ENCODE peak calls at places on chromosomes 6 and 20, in ten cellular contexts. S, X, N, P, R, V, Y, K, L and H are unnamed samples.

GRCh38 chr20:14992071-14992654 is 654.8 kb upstream of the FLRT3 start:
- DNase-seq in P (no peak), K (no peak), Y (no peak), R (no peak), V (no peak), N (no peak), X (no peak), S (no peak), L (no peak), H (no peak)

GRCh38 chr6:139540276-139540675 is 165.8 kb upstream of the CITED2 start:
- DNase-seq in R (peak; percentile 66), L (no peak), V (no peak), N (no peak), P (no peak), Y (peak; percentile 25), S (peak; percentile 67), X (no peak), K (no peak), H (no peak)

GRCh38 chr6:20998748-20999448 is 464.6 kb downstream of the CDKAL1 start:
- DNase-seq in L (no peak), N (no peak), Y (no peak), V (no peak), R (no peak), S (no peak), X (no peak), K (no peak), P (no peak), H (no peak)

GRCh38 chr6:110612298-110612697 is 135.9 kb upstream of the SLC22A16 start:
- DNase-seq in K (no peak), X (no peak), V (no peak), Y (no peak), S (no peak), R (no peak), L (no peak), P (no peak), N (no peak), H (no peak)

GRCh38 chr6:134134654-134135053 is 82.2 kb upstream of the SLC2A12 start:
- DNase-seq in K (no peak), V (no peak), X (no peak), R (no peak), S (no peak), L (no peak), N (peak; percentile 72), P (no peak), Y (no peak), H (no peak)

GRCh38 chr6:76684881-76685280 is 612.4 kb upstream of the IMPG1 start:
- DNase-seq in X (no peak), R (no peak), S (no peak), K (no peak), Y (no peak), P (no peak), V (peak; percentile 24), N (no peak), L (no peak), H (no peak)

GRCh38 chr6:39800388-39801032 is 8.3 kb downstream of the DAAM2 start:
- DNase-seq in R (no peak), V (no peak), S (no peak), X (no peak), N (no peak), K (no peak), P (no peak), L (peak; percentile 69), Y (no peak), H (no peak)

GRCh38 chr6:158663465-158664167 is 13.8 kb downstream of the SYTL3 start:
- DNase-seq in Y (no peak), R (no peak), L (no peak), X (no peak), N (no peak), K (no peak), V (no peak), P (no peak), S (no peak), H (no peak)

GRCh38 chr6:46105568-46105967 is 24.2 kb upstream of the ENPP4 start:
- DNase-seq in X (no peak), L (no peak), R (no peak), K (no peak), N (no peak), P (no peak), S (no peak), Y (no peak), V (no peak), H (no peak)
- H3K27ac ChIP-seq in X (no peak overlapping the region), L (no peak overlapping the region), R (no peak overlapping the region), K (no peak overlapping the region), N (no peak overlapping the region), P (no peak overlapping the region), S (no peak overlapping the region), Y (no peak overlapping the region), V (no peak overlapping the region), H (no peak overlapping the region)

DNA sequence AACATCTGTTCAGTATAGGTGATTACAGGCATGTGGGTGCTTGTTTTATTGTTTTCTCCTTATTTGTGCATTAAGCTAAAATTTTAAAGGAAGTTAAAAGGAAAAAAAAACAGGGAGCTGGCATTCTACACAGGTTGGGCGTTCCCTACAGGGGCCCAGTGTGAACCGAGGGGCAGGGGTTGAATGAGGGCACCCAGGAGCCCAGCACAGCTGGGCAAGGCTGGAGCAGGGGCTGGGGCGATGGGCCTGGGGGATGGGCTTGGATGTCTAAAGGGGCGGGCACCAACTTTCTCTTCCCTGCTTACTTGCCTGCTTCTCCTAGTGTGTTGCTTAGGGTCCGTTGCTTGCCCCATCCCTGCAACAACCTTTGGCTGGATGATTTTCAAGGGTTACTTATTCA is 230.2 kb upstream of the RNF24 start:
- DNase-seq in K (no peak), N (no peak), Y (no peak), S (no peak), L (no peak), V (no peak), R (no peak), P (no peak), X (no peak), H (no peak)
- H3K27ac ChIP-seq in K (no peak overlapping the region), N (no peak overlapping the region), Y (no peak overlapping the region), S (no peak overlapping the region), L (no peak overlapping the region), V (peak overlapping the region; percentile 79), R (no peak overlapping the region), P (peak overlapping the region; percentile 37), X (peak overlapping the region; percentile 58), H (no peak overlapping the region)

GRCh38 chr6:169640347-169640972 is 61.4 kb downstream of the WDR27 start:
- DNase-seq in P (peak; percentile 49), N (no peak), R (no peak), K (no peak), Y (no peak), X (no peak), V (no peak), L (no peak), S (no peak), H (no peak)
- H3K27ac ChIP-seq in P (peak overlapping the region; percentile 26), N (no peak overlapping the region), R (no peak overlapping the region), K (no peak overlapping the region), Y (no peak overlapping the region), X (no peak overlapping the region), V (no peak overlapping the region), L (no peak overlapping the region), S (no peak overlapping the region), H (no peak overlapping the region)

GRCh38 chr20:1953616-1954015 is 40.2 kb downstream of the PDYN start:
- DNase-seq in Y (no peak), V (no peak), K (no peak), P (no peak), R (no peak), L (no peak), N (no peak), X (no peak), S (no peak), H (no peak)

GRCh38 chr20:1950836-1951235 is 43.0 kb downstream of the PDYN start:
- DNase-seq in K (no peak), N (peak; percentile 46), X (no peak), V (no peak), P (no peak), L (no peak), Y (no peak), S (no peak), R (no peak), H (no peak)

GRCh38 chr20:1955289-1955688 is 38.6 kb downstream of the PDYN start:
- DNase-seq in N (peak; percentile 37), R (no peak), Y (no peak), S (no peak), K (no peak), X (no peak), L (no peak), V (no peak), P (no peak), H (no peak)

GRCh38 chr20:1951436-1952115 is 42.3 kb downstream of the PDYN start:
- DNase-seq in V (no peak), X (no peak), P (no peak), N (no peak), Y (no peak), S (no peak), R (no peak), K (no peak), L (no peak), H (no peak)

GRCh38 chr20:1952737-1953530 is 40.9 kb downstream of the PDYN start:
- DNase-seq in Y (no peak), X (no peak), K (no peak), L (no peak), R (no peak), S (no peak), N (no peak), V (no peak), P (no peak), H (no peak)
- H3K27ac ChIP-seq in Y (no peak overlapping the region), X (no peak overlapping the region), K (no peak overlapping the region), L (no peak overlapping the region), R (no peak overlapping the region), S (no peak overlapping the region), N (no peak overlapping the region), V (no peak overlapping the region), P (no peak overlapping the region), H (no peak overlapping the region)

GRCh38 chr20:56689852-56690485 is 60.9 kb downstream of the TFAP2C start:
- DNase-seq in P (no peak), S (no peak), K (no peak), Y (no peak), R (no peak), N (no peak), L (no peak), X (no peak), V (no peak), H (no peak)
- H3K27ac ChIP-seq in P (no peak overlapping the region), S (no peak overlapping the region), K (no peak overlapping the region), Y (no peak overlapping the region), R (no peak overlapping the region), N (no peak overlapping the region), L (no peak overlapping the region), X (no peak overlapping the region), V (no peak overlapping the region), H (no peak overlapping the region)

DNA sequence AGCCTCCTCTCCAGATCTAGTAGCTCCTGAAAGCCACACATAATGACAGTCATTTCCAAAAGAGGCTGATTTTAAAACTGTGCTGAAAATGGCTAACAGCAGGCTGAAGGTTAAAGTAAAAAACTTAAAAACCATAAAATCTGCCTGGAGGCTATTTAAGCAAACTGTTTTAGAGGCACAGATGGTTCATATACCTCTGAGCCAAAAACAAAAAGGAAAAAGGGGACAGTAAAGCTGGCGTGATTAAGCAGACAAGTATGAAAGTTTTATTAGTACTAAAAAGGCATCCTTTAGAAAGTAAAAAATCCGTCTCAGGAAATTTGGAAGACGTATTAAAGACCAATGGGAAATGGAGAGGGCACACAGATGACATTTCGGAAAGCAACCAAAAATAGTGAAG is 55.8 kb downstream of the SOBP start:
- DNase-seq in P (no peak), R (no peak), X (no peak), V (no peak), L (no peak), S (no peak), Y (no peak), N (no peak), K (no peak), H (no peak)
- H3K27ac ChIP-seq in P (peak overlapping the region; percentile 14), R (no peak overlapping the region), X (no peak overlapping the region), V (peak overlapping the region; percentile 47), L (no peak overlapping the region), S (no peak overlapping the region), Y (no peak overlapping the region), N (no peak overlapping the region), K (no peak overlapping the region), H (no peak overlapping the region)

GRCh38 chr6:43493230-43493629 is 15.9 kb downstream of the TJAP1 start:
- DNase-seq in Y (no peak), L (no peak), K (no peak), N (no peak), P (no peak), S (no peak), R (no peak), X (no peak), V (no peak), H (no peak)
- H3K27ac ChIP-seq in Y (no peak overlapping the region), L (no peak overlapping the region), K (no peak overlapping the region), N (no peak overlapping the region), P (no peak overlapping the region), S (no peak overlapping the region), R (no peak overlapping the region), X (no peak overlapping the region), V (peak overlapping the region; percentile 60), H (no peak overlapping the region)